ENCODE peak calls at places on chromosomes 12 and 14, in seven cellular contexts. K is H9, N is B cell, V is AG09309, Q is foreskin keratinocyte, G is type B pancreatic cell, B is fibroblast of pulmonary artery. X is an unnamed sample.

GRCh38 chr14:60327447-60328331 is 78.7 kb downstream of the PPM1A start:
- DNase-seq in K (peak), N (peak), V (no peak), Q (no peak), G (no peak), B (peak), X (no peak)

GRCh38 chr12:63967358-63967757 is 122.9 kb downstream of the SRGAP1 start:
- DNase-seq in K (no peak), N (no peak), V (no peak), Q (no peak), G (no peak), B (peak), X (peak)

GRCh38 chr14:49640540-49641417 is 5.7 kb upstream of the DNAAF2 start:
- DNase-seq in K (no peak), N (no peak), V (no peak), Q (no peak), G (no peak), B (no peak), X (no peak)

GRCh38 chr14:54486685-54487084 is 2.1 kb downstream of the GMFB start:
- DNase-seq in K (no peak), N (no peak), V (no peak), Q (no peak), G (no peak), B (no peak), X (peak)

GRCh38 chr12:102992297-102992696 is 34.8 kb downstream of the ASCL1 start:
- DNase-seq in K (no peak), N (no peak), V (no peak), Q (no peak), G (no peak), B (no peak), X (no peak)

GRCh38 chr12:52600941-52601481 is at the start of gene KRT72:
- DNase-seq in K (peak), N (no peak), V (no peak), Q (no peak), G (no peak), B (no peak), X (no peak)

GRCh38 chr14:71022015-71022919 is 115.0 kb downstream of the PCNX1 start:
- DNase-seq in K (no peak), N (no peak), V (no peak), Q (no peak), G (no peak), B (no peak), X (peak)

GRCh38 chr12:32983968-32984367 is 87.4 kb upstream of the PKP2 start:
- DNase-seq in K (peak), N (no peak), V (no peak), Q (no peak), G (no peak), B (no peak), X (no peak)

GRCh38 chr14:104431929-104432541 is 147.5 kb upstream of the C14orf180 start:
- DNase-seq in K (peak), N (peak), V (no peak), Q (no peak), G (no peak), B (no peak), X (no peak)

GRCh38 chr12:46676797-46677520 is 148.8 kb downstream of the SLC38A4 start:
- DNase-seq in K (no peak), N (no peak), V (no peak), Q (peak), G (no peak), B (no peak), X (peak)

GRCh38 chr14:56331815-56332214 is 213.6 kb downstream of the PELI2 start:
- DNase-seq in K (no peak), N (no peak), V (no peak), Q (no peak), G (no peak), B (peak), X (no peak)

GRCh38 chr12:101877816-101878811 is 734 bp downstream of the DRAM1 start:
- DNase-seq in K (peak), N (peak), V (no peak), Q (no peak), G (no peak), B (no peak), X (peak)

GRCh38 chr14:58587271-58587670 is 50.5 kb upstream of the DACT1 start:
- DNase-seq in K (no peak), N (no peak), V (peak), Q (no peak), G (no peak), B (peak), X (no peak)

GRCh38 chr12:110581951-110582285 is 1.2 kb downstream of the PPTC7 start:
- DNase-seq in K (peak), N (no peak), V (no peak), Q (peak), G (no peak), B (no peak), X (no peak)

GRCh38 chr12:57276935-57277563 is 26.1 kb upstream of the STAC3 start:
- DNase-seq in K (peak), N (no peak), V (no peak), Q (no peak), G (no peak), B (peak), X (peak)
- TF ChIP-seq CTCF in K (peak), N (no peak), V (peak), Q (peak), G (peak), B (peak), X (peak)

GRCh38 chr12:98955284-98955683 is 310.2 kb downstream of the APAF1 start:
- DNase-seq in K (peak), N (no peak), V (no peak), Q (no peak), G (no peak), B (peak), X (peak)
- TF ChIP-seq CTCF in K (peak), N (peak), V (peak), Q (peak), G (peak), B (peak), X (peak)

DNA sequence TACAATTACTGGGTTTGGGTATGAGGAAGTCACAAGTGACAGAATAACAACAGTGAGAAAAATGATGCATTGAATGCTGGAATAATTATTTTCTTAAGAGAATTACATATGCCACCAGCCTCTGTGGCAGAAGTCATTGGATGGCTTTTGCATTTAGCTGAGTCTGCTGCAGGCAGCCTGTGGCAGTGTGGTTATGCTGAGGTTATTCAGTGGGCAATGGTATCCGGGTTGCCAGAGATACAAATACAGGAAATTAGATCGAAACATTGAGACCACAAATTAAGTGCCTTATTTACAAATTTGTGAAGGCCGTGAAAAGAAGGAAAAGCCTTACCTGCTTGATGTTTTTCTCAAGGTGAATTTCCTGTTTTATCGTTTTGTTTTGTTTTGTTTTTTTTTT is 1050.0 kb downstream of the GALC start:
- DNase-seq in K (no peak), N (no peak), V (no peak), Q (no peak), G (no peak), B (no peak), X (no peak)
- TF ChIP-seq CTCF in K (no peak), N (no peak), V (no peak), Q (no peak), G (no peak), B (no peak), X (no peak)

DNA sequence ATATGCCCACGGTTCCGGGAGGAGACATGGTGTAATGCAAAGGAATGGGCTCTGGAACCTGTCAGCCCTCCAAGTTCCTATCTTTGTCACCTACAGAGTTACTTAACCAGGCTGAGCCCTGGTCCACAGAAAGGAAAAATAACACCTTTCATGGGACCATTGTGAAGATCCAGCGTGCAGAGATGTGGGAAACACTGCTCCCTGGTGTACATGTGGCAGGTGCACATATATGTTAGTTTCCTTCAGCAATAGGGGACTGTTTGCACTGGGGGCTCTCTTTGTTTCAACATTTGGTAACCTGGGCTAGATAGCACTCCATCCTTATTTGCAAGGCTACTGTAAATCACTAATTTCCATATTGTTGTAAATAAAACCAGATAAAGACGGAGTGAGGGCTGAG is 72.3 kb downstream of the ANO2 start:
- DNase-seq in K (peak), N (no peak), V (no peak), Q (no peak), G (no peak), B (no peak), X (peak)
- TF ChIP-seq CTCF in K (peak), N (no peak), V (peak), Q (peak), G (peak), B (no peak), X (peak)

DNA sequence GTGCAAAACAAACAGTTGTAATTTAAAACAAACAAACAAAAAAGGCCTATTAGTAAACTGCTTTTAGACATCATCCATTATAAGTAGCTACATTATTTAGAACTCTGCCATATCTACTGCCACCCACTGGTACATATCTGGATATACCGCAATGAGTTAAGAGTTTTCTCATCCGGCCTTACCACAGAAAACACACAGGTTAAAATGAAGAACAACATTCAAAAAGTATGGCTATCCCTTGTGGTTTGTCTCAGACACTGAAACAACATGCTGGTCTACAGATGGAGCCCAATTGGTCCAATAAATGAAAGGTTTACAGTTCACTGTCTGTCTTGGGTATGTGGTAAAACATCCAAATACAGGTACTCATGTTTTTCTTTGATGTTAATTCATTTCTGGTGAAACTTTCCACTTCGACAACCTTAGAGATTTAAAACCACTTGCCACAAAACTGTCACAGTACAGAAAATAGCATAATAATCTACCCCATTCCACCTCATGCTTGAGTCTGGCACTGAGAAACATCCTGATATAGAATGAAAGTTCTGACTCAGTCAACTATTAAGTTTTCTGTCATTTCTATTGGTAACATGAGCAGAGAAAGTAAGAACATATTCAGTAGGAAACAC is 354.3 kb downstream of the CEP128 start:
- DNase-seq in K (no peak), N (no peak), V (no peak), Q (no peak), G (no peak), B (peak), X (peak)
- TF ChIP-seq CTCF in K (peak), N (no peak), V (peak), Q (peak), G (peak), B (peak), X (peak)

DNA sequence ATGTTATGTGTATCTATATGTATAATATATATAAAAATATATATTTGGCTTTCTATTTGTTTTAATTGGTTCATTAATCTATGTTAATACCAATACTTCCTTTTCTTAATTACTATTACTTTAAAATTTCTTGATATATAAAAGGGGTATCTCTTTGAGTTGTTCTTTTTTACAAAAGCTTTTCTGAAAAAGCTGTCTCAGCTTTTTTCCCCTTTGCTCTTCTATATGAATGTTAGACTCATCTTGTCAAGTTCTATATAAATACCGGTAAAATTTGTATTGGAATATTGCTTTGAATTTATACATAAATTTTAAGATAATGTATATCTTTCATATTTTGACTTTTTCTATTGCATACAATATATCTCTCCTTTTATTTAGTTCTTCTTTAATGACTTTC is 139.8 kb upstream of the FOXG1 start:
- DNase-seq in K (no peak), N (no peak), V (no peak), Q (no peak), G (no peak), B (no peak), X (no peak)
- TF ChIP-seq CTCF in K (no peak), N (no peak), V (no peak), Q (no peak), G (no peak), B (no peak), X (no peak)

GRCh38 chr12:50084775-50085614 is at the start of gene SMARCD1:
- DNase-seq in K (peak), N (peak), V (peak), Q (peak), G (peak), B (peak), X (peak)

GRCh38 chr12:50081096-50081808 is 3.9 kb upstream of the SMARCD1 start:
- DNase-seq in K (peak), N (no peak), V (no peak), Q (no peak), G (no peak), B (no peak), X (no peak)

GRCh38 chr12:50083301-50083700 is 1.8 kb upstream of the SMARCD1 start:
- DNase-seq in K (no peak), N (no peak), V (no peak), Q (no peak), G (no peak), B (no peak), X (no peak)

GRCh38 chr12:50079771-50080170 is 5.4 kb upstream of the SMARCD1 start:
- DNase-seq in K (no peak), N (no peak), V (no peak), Q (no peak), G (no peak), B (no peak), X (no peak)

GRCh38 chr12:50082644-50083043 is 2.5 kb upstream of the SMARCD1 start:
- DNase-seq in K (no peak), N (no peak), V (no peak), Q (no peak), G (no peak), B (no peak), X (no peak)
- TF ChIP-seq CTCF in K (no peak), N (no peak), V (no peak), Q (no peak), G (no peak), B (no peak), X (no peak)

DNA sequence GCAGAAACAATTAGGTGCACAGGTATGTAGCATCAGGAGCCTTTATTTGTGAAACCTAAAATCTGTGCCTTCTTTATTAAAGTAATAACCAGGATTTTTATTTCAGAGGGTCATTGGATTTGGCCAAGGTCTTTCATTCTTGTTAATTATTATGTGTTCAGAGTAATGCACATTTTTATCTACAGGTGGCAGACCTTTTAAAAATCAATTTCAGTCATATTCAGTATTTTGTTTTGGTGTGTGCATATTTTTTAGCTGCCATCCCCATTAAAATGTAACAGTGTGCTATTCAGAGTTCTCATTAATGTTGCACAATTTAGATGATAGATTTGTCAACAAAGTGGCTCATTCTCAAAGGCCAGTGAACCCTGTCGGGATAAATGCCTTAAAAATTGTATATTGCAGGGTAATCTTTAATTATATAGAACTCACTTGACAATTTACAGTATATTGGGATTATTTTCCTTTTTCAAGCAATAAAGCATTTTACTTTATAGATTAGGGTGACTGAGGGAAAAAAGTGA is 319.3 kb upstream of the SOX5 start:
- DNase-seq in K (no peak), N (no peak), V (no peak), Q (no peak), G (no peak), B (peak), X (peak)
- TF ChIP-seq CTCF in K (no peak), N (no peak), V (no peak), Q (peak), G (peak), B (no peak), X (no peak)

GRCh38 chr12:26403601-26404000 is 208.2 kb downstream of the SSPN start:
- DNase-seq in K (no peak), N (no peak), V (no peak), Q (no peak), G (no peak), B (no peak), X (peak)

GRCh38 chr12:26406391-26406790 is 211.0 kb downstream of the SSPN start:
- DNase-seq in K (no peak), N (no peak), V (no peak), Q (no peak), G (no peak), B (no peak), X (no peak)

GRCh38 chr12:26400627-26401026 is 205.3 kb downstream of the SSPN start:
- DNase-seq in K (no peak), N (no peak), V (no peak), Q (no peak), G (no peak), B (no peak), X (no peak)

GRCh38 chr12:26401874-26402273 is 206.5 kb downstream of the SSPN start:
- DNase-seq in K (no peak), N (no peak), V (no peak), Q (no peak), G (no peak), B (no peak), X (no peak)

GRCh38 chr12:26402648-26403047 is 207.3 kb downstream of the SSPN start:
- DNase-seq in K (peak), N (no peak), V (no peak), Q (peak), G (no peak), B (no peak), X (peak)
- TF ChIP-seq CTCF in K (peak), N (peak), V (no peak), Q (peak), G (no peak), B (no peak), X (peak)

DNA sequence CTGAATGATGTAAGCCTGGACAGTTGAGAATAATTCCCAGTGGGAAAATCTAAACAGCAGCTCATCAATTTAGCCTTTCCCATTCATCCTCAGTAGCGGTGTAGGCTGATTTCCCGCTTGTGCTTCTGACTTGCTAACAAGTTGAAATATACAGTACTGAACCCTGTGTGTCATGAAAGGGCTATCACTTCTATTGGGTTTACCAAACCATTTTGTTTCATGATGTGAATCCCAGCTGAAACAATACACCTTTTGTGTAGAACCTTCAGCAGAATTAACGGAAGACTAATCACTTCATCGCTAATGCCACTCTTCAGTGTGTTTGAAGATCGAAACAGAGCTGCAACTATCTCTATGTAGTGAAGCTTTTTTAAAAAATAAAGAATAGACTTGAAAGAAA is 88.4 kb downstream of the POLR3B start:
- DNase-seq in K (no peak), N (no peak), V (no peak), Q (no peak), G (no peak), B (no peak), X (no peak)
- TF ChIP-seq CTCF in K (no peak), N (no peak), V (no peak), Q (no peak), G (no peak), B (no peak), X (no peak)